ENCODE peak calls at places on chromosomes 6 and 20, in ten cellular contexts. H is left ventricle myocardium inferior, W is GM06990, J is right cardiac atrium, L is ascending aorta, O is bronchial epithelial cell, T is pancreas, I is neural progenitor cell, C is OCI-LY7, Y is IMR-90. A is an unnamed sample.

GRCh38 chr20:2691663-2692035 is 931 bp upstream of the EBF4 start:
- DNase-seq in W (no peak), J (no peak), C (no peak), T (no peak), H (no peak), L (no peak), Y (no peak), O (no peak), I (no peak), A (no peak)

GRCh38 chr6:107786179-107786578 is 37.9 kb downstream of the SCML4 start:
- DNase-seq in J (no peak), T (no peak), L (no peak), H (no peak), I (no peak), C (no peak), O (no peak), W (no peak), Y (no peak), A (no peak)

GRCh38 chr6:29941476-29941875 is 856 bp upstream of the HLA-A start:
- DNase-seq in H (no peak), I (no peak), O (peak; percentile 49), W (no peak), T (no peak), C (peak; percentile 38), J (no peak), Y (peak; percentile 56), L (no peak), A (peak; percentile 21)

GRCh38 chr6:166707045-166707444 is 80.0 kb upstream of the RPS6KA2 start:
- DNase-seq in H (peak; percentile 60), W (no peak), I (peak; percentile 77), Y (peak; percentile 8), T (peak; percentile 84), O (peak; percentile 32), C (no peak), J (peak; percentile 77), L (no peak), A (peak; percentile 32)

GRCh38 chr6:89242574-89243330 is 25.6 kb upstream of the GABRR1 start:
- DNase-seq in J (no peak), O (peak; percentile 52), I (peak; percentile 44), W (no peak), L (no peak), T (no peak), Y (peak; percentile 61), C (peak; percentile 56), H (no peak), A (peak; percentile 79)

GRCh38 chr20:22579119-22579427 is 5.3 kb downstream of the FOXA2 start:
- DNase-seq in H (no peak), Y (no peak), L (no peak), C (no peak), I (peak; percentile 96), O (no peak), W (no peak), T (no peak), J (no peak), A (no peak)

GRCh38 chr6:26141378-26141901 is 54.2 kb downstream of the HFE start:
- DNase-seq in T (no peak), O (no peak), H (no peak), I (no peak), W (no peak), C (no peak), Y (no peak), L (no peak), J (no peak), A (peak; percentile 32)

GRCh38 chr6:5214570-5215052 is 46.1 kb downstream of the LYRM4 start:
- DNase-seq in J (peak; percentile 81), C (peak; percentile 12), I (peak; percentile 70), O (peak; percentile 21), T (no peak), H (peak; percentile 48), W (peak; percentile 51), L (no peak), Y (peak; percentile 78), A (peak; percentile 97)

GRCh38 chr6:167747152-167747427 is 79.6 kb upstream of the AFDN start:
- DNase-seq in T (no peak), H (no peak), J (no peak), Y (no peak), W (no peak), I (no peak), C (no peak), L (no peak), O (no peak), A (no peak)

GRCh38 chr20:23668477-23668951 is 20.3 kb downstream of the CST4 start:
- DNase-seq in W (no peak), O (peak; percentile 50), J (peak; percentile 62), I (peak; percentile 72), Y (peak; percentile 50), C (peak; percentile 53), H (no peak), L (no peak), T (no peak), A (peak; percentile 70)

GRCh38 chr20:1001981-1002681 is at the start of gene RSPO4:
- DNase-seq in W (no peak), T (no peak), J (no peak), O (no peak), Y (no peak), C (no peak), I (peak; percentile 64), H (no peak), L (no peak), A (no peak)

GRCh38 chr6:53349209-53349693 is 501 bp upstream of the ELOVL5 start:
- DNase-seq in W (no peak), L (no peak), O (no peak), I (no peak), H (no peak), J (no peak), T (no peak), C (no peak), Y (no peak), A (no peak)

DNA sequence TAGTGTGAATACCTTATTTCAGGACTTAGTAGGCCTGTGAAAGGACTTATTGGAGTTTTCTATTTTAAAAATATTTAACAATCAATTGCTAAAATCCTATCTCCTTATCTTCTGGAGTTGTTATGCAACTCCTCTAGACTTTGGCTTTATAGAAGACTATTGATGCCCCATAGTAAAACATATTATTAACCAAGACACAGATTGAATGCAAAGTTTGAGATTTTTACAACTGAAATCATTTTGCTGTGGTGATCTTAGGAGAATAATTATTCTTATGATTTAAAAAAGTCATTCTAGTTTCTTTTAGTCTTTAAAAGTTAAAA is 4.5 kb downstream of the HEY2 start:
- DNase-seq in C (no peak), I (no peak), H (no peak), L (no peak), T (no peak), W (no peak), O (no peak), J (no peak), Y (no peak), A (no peak)
- H3K4me3 ChIP-seq in C (no peak overlapping the region), I (no peak overlapping the region), H (peak overlapping the region; percentile 79), L (no peak overlapping the region), T (no peak overlapping the region), W (no peak overlapping the region), O (no peak overlapping the region), J (no peak overlapping the region), Y (no peak overlapping the region), A (no peak overlapping the region)

GRCh38 chr6:132400641-132401119 is 595 bp downstream of the MOXD1 start:
- DNase-seq in C (no peak), L (no peak), H (no peak), J (no peak), I (peak; percentile 37), O (no peak), Y (no peak), T (no peak), W (no peak), A (no peak)
- H3K4me3 ChIP-seq in C (peak overlapping the region; percentile 60), L (peak overlapping the region; percentile 70), H (peak overlapping the region; percentile 74), J (peak overlapping the region; percentile 44), I (peak overlapping the region; percentile 82), O (peak overlapping the region; percentile 45), Y (peak overlapping the region; percentile 93), T (peak overlapping the region; percentile 43), W (peak overlapping the region; percentile 90), A (peak overlapping the region; percentile 66)

GRCh38 chr6:12290490-12290820 is 294 bp downstream of the EDN1 start:
- DNase-seq in O (no peak), T (no peak), I (no peak), Y (no peak), C (no peak), L (no peak), H (no peak), W (no peak), J (no peak), A (no peak)
- H3K4me3 ChIP-seq in O (peak overlapping the region; percentile 48), T (peak overlapping the region; percentile 7), I (peak overlapping the region; percentile 65), Y (peak overlapping the region; percentile 74), C (peak overlapping the region; percentile 57), L (peak overlapping the region; percentile 48), H (peak overlapping the region; percentile 68), W (peak overlapping the region; percentile 74), J (peak overlapping the region; percentile 65), A (peak overlapping the region; percentile 66)

DNA sequence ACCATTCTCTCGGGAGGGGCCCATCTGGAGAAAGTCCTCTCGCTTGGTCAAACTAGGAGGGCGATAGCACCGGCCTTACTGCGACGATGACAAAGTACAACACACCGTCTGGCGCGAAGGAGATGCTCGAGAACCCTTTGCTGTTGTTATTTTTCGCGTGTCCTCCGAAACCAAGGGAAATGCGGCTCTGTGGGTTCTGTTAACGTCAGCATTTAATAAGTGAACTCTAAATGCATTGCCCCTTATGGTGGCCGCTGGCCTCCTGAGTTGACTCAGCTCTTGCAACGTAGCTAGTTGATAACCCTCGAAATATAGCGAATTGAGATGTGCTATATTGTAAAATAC is 577 bp upstream of the SCAND1 start:
- DNase-seq in C (peak; percentile 55), J (no peak), T (no peak), O (peak; percentile 44), L (no peak), H (no peak), Y (peak; percentile 43), W (no peak), I (no peak), A (peak; percentile 55)
- H3K4me3 ChIP-seq in C (peak overlapping the region; percentile 84), J (peak overlapping the region; percentile 82), T (peak overlapping the region; percentile 98), O (peak overlapping the region; percentile 85), L (peak overlapping the region; percentile 94), H (peak overlapping the region; percentile 95), Y (peak overlapping the region; percentile 69), W (peak overlapping the region; percentile 64), I (peak overlapping the region; percentile 84), A (peak overlapping the region; percentile 96)

A was measured in fibroblast of pulmonary artery.